ENCODE peak calls at places on chromosome 22, in nine cellular contexts. P, L, N, H, R, C, V, U and F are unnamed samples.

GRCh38 chr22:43476341-43476740 is 64.5 kb downstream of the MPPED1 start:
- DNase-seq in P (no peak), L (no peak), N (peak; percentile 23), H (peak; percentile 49), R (no peak), C (no peak), V (no peak), U (no peak), F (no peak)

GRCh38 chr22:45172872-45173585 is 9.3 kb downstream of the NUP50 start:
- DNase-seq in P (no peak), L (no peak), N (no peak), H (no peak), R (no peak), C (no peak), V (no peak), U (no peak), F (no peak)

GRCh38 chr22:49272546-49273125 is 555.0 kb downstream of the BRD1 start:
- DNase-seq in P (no peak), L (no peak), N (peak; percentile 13), H (no peak), R (no peak), C (no peak), V (no peak), U (no peak), F (no peak)

GRCh38 chr22:22201185-22201924 is 43.2 kb upstream of the VPREB1 start:
- DNase-seq in P (peak; percentile 91), L (peak; percentile 31), N (peak; percentile 89), H (peak; percentile 78), R (peak; percentile 74), C (peak; percentile 48), V (no peak), U (peak; percentile 15), F (peak; percentile 64)

GRCh38 chr22:41976070-41976901 is 7.0 kb downstream of the SEPTIN3 start:
- DNase-seq in P (no peak), L (peak; percentile 13), N (peak; percentile 86), H (peak; percentile 61), R (no peak), C (peak; percentile 61), V (no peak), U (no peak), F (peak; percentile 47)

GRCh38 chr22:18071968-18072310 is 5.9 kb upstream of the PEX26 start:
- DNase-seq in P (no peak), L (no peak), N (peak; percentile 44), H (no peak), R (no peak), C (no peak), V (no peak), U (no peak), F (no peak)

GRCh38 chr22:40176921-40177737 is 596 bp upstream of the TNRC6B start:
- DNase-seq in P (peak; percentile 86), L (peak; percentile 57), N (peak; percentile 78), H (peak; percentile 79), R (no peak), C (peak; percentile 32), V (no peak), U (peak; percentile 61), F (peak; percentile 55)

GRCh38 chr22:23922921-23923320 is 28.7 kb downstream of the MIF start:
- DNase-seq in P (no peak), L (no peak), N (no peak), H (no peak), R (no peak), C (no peak), V (no peak), U (no peak), F (no peak)

GRCh38 chr22:17972385-17973181 is 51.8 kb downstream of the MICAL3 start:
- DNase-seq in P (no peak), L (no peak), N (peak; percentile 67), H (peak; percentile 76), R (no peak), C (no peak), V (no peak), U (peak; percentile 63), F (no peak)

GRCh38 chr22:40691532-40691931 is 12.2 kb downstream of the MCHR1 start:
- DNase-seq in P (no peak), L (no peak), N (no peak), H (no peak), R (no peak), C (no peak), V (no peak), U (no peak), F (no peak)

GRCh38 chr22:35818897-35819296 is 101.2 kb downstream of the APOL5 start:
- DNase-seq in P (no peak), L (no peak), N (no peak), H (no peak), R (no peak), C (no peak), V (no peak), U (no peak), F (no peak)

GRCh38 chr22:38071421-38072321 is 12.3 kb downstream of the SLC16A8 start:
- DNase-seq in P (no peak), L (no peak), N (no peak), H (no peak), R (no peak), C (no peak), V (no peak), U (no peak), F (no peak)
- TF ChIP-seq CTCF in P (peak; percentile 55), L (no peak), N (no peak), H (peak; percentile 23), R (no peak), C (no peak), V (no peak), U (no peak), F (no peak)

DNA sequence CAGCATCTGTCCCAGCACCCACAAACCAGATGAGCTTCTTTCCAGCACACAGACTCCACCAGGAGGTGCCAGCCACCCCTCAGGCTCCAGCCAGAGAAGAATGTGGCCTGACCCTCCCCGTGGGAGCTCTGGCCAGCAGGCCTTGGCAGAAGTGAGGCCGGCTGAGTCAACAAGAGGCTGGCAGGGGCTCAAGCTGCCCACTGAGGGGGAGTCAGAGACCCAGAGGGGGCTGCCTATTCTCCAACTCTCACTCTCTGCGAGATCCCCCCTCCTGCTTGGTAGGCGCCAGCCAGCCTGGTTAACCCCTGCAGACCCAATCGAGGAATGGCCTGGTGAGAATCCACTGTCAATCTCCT is 10.6 kb upstream of the CDC42EP1 start:
- DNase-seq in P (no peak), L (no peak), N (no peak), H (no peak), R (no peak), C (peak; percentile 90), V (no peak), U (peak; percentile 86), F (no peak)
- TF ChIP-seq POLR2AphosphoS5 in P (no peak), L (no peak), N (peak; percentile 14), H (no peak), R (no peak), C (peak; percentile 24), V (no peak), U (no peak), F (no peak)

GRCh38 chr22:30115705-30116104 is 35.4 kb downstream of the HORMAD2 start:
- DNase-seq in P (no peak), L (no peak), N (no peak), H (peak; percentile 7), R (no peak), C (no peak), V (peak; percentile 8), U (no peak), F (no peak)
- TF ChIP-seq CTCF in P (no peak), L (no peak), N (no peak), H (peak; percentile 25), R (no peak), C (no peak), V (no peak), U (no peak), F (no peak)

GRCh38 chr22:38735126-38735464 is 20.7 kb downstream of the SUN2 start:
- DNase-seq in P (no peak), L (no peak), N (peak; percentile 63), H (no peak), R (no peak), C (no peak), V (no peak), U (no peak), F (no peak)

GRCh38 chr22:38736257-38736570 is 19.6 kb downstream of the SUN2 start:
- DNase-seq in P (no peak), L (no peak), N (no peak), H (no peak), R (no peak), C (no peak), V (no peak), U (no peak), F (no peak)

GRCh38 chr22:38734203-38735100 is 21.3 kb downstream of the SUN2 start:
- DNase-seq in P (no peak), L (no peak), N (peak; percentile 57), H (no peak), R (no peak), C (no peak), V (no peak), U (no peak), F (no peak)

GRCh38 chr22:38737302-38738060 is 18.3 kb downstream of the SUN2 start:
- DNase-seq in P (no peak), L (no peak), N (peak; percentile 61), H (no peak), R (no peak), C (no peak), V (no peak), U (no peak), F (no peak)

GRCh38 chr22:38735465-38736256 is 20.1 kb downstream of the SUN2 start:
- DNase-seq in P (no peak), L (no peak), N (peak; percentile 74), H (no peak), R (no peak), C (peak; percentile 76), V (no peak), U (no peak), F (no peak)
- TF ChIP-seq POLR2AphosphoS5 in P (no peak), L (peak; percentile 51), N (peak; percentile 64), H (no peak), R (no peak), C (peak; percentile 17), V (peak; percentile 10), U (no peak), F (no peak)